ENCODE peak calls at places on chromosomes 13 and 19, in nine cellular contexts. C is astrocyte of the spinal cord; Z is esophagus muscularis mucosa; O is CD8-positive, alpha-beta T cell; M is CD4-positive, alpha-beta memory T cell; Y is stimulated activated CD8-positive, alpha-beta memory T cell treated with anti-CD3 and anti-CD28 coated beads, Interleukin-2, amount 100 ng/mL, for 1 hour; E is naive thymus-derived CD4-positive, alpha-beta T cell; R is occipital lobe; S is NCI-H1694. P is an unnamed sample.

GRCh38 chr19:51258165-51258564 is 7.3 kb downstream of the SIGLECL1 start:
- DNase-seq in C (no peak), Z (no peak), O (no peak), M (no peak), Y (no peak), E (no peak), R (no peak), S (no peak), P (no peak)

GRCh38 chr13:66689628-66690027 is 540.5 kb downstream of the PCDH9 start:
- DNase-seq in C (peak), Z (no peak), O (no peak), M (no peak), Y (no peak), E (no peak), R (no peak), S (peak), P (no peak)

GRCh38 chr13:48579167-48579918 is 46.5 kb upstream of the RCBTB2 start:
- DNase-seq in C (no peak), Z (peak), O (no peak), M (no peak), Y (no peak), E (no peak), R (no peak), S (no peak), P (no peak)

GRCh38 chr19:41309225-41310030 is 544 bp upstream of the CCDC97 start:
- DNase-seq in C (peak), Z (no peak), O (no peak), M (no peak), Y (no peak), E (peak), R (no peak), S (no peak), P (no peak)

GRCh38 chr13:99376132-99376531 is 68.9 kb upstream of the GPR183 start:
- DNase-seq in C (no peak), Z (no peak), O (peak), M (no peak), Y (no peak), E (no peak), R (no peak), S (no peak), P (no peak)

GRCh38 chr19:55599468-55600335 is at the start of the genes FIZ1 and ZNF524:
- DNase-seq in C (peak), Z (peak), O (peak), M (peak), Y (peak), E (peak), R (peak), S (peak), P (peak)

GRCh38 chr13:93318538-93318937 is 91.9 kb downstream of the GPC6 start:
- DNase-seq in C (no peak), Z (no peak), O (no peak), M (no peak), Y (no peak), E (no peak), R (no peak), S (no peak), P (no peak)

GRCh38 chr19:55232284-55232597 is 3.7 kb upstream of the TMEM86B start:
- DNase-seq in C (no peak), Z (no peak), O (no peak), M (no peak), Y (no peak), E (no peak), R (no peak), S (no peak), P (no peak)

GRCh38 chr13:51259359-51259645 is 37.1 kb downstream of the FAM124A start:
- DNase-seq in C (no peak), Z (no peak), O (no peak), M (no peak), Y (no peak), E (no peak), R (no peak), S (no peak), P (no peak)

GRCh38 chr13:29591310-29591709 is 4.2 kb downstream of the SLC7A1 start:
- DNase-seq in C (peak), Z (no peak), O (no peak), M (no peak), Y (no peak), E (no peak), R (no peak), S (no peak), P (no peak)